ENCODE peak calls at places on chromosomes 2 and 18, in four cellular contexts. One of them, this sample, is unnamed.

GRCh38 chr2:183229386-183229785 is 105.1 kb downstream of the NUP35 start:
- DNase-seq in cardiac muscle cell: no peak
- DNase-seq in brain microvascular endothelial cell: peak; percentile 49
- DNase-seq in left ventricle myocardium inferior: no peak
- DNase-seq in this sample: no peak

GRCh38 chr2:71602115-71602495 is 148.7 kb downstream of the DYSF start:
- DNase-seq in cardiac muscle cell: no peak
- DNase-seq in brain microvascular endothelial cell: no peak
- DNase-seq in left ventricle myocardium inferior: peak; percentile 3
- DNase-seq in this sample: no peak

GRCh38 chr2:180705122-180705521 is 275.3 kb upstream of the UBE2E3 start:
- DNase-seq in cardiac muscle cell: peak; percentile 31
- DNase-seq in brain microvascular endothelial cell: no peak
- DNase-seq in left ventricle myocardium inferior: no peak
- DNase-seq in this sample: no peak

GRCh38 chr2:199409705-199410104 is 48.0 kb downstream of the SATB2 start:
- DNase-seq in cardiac muscle cell: no peak
- DNase-seq in brain microvascular endothelial cell: no peak
- DNase-seq in left ventricle myocardium inferior: no peak
- DNase-seq in this sample: no peak

GRCh38 chr2:44715671-44716077 is 225.8 kb upstream of the SIX3 start:
- DNase-seq in cardiac muscle cell: peak; percentile 53
- DNase-seq in brain microvascular endothelial cell: peak; percentile 57
- DNase-seq in left ventricle myocardium inferior: no peak
- DNase-seq in this sample: peak; percentile 60

GRCh38 chr18:3604626-3605408 is 154.8 kb downstream of the TGIF1 start:
- DNase-seq in cardiac muscle cell: peak; percentile 96
- DNase-seq in brain microvascular endothelial cell: peak; percentile 85
- DNase-seq in left ventricle myocardium inferior: no peak
- DNase-seq in this sample: no peak

GRCh38 chr2:85409719-85410583 is at the start of gene CAPG:
- DNase-seq in cardiac muscle cell: no peak
- DNase-seq in brain microvascular endothelial cell: no peak
- DNase-seq in left ventricle myocardium inferior: peak; percentile 50
- DNase-seq in this sample: no peak

GRCh38 chr2:29196792-29197788 is 81.9 kb downstream of the CLIP4 start:
- DNase-seq in cardiac muscle cell: peak; percentile 69
- DNase-seq in brain microvascular endothelial cell: peak; percentile 47
- DNase-seq in left ventricle myocardium inferior: peak; percentile 53
- DNase-seq in this sample: peak; percentile 47

GRCh38 chr2:101302016-101302415 is 6.5 kb downstream of the RNF149 start:
- DNase-seq in cardiac muscle cell: no peak
- DNase-seq in brain microvascular endothelial cell: no peak
- DNase-seq in left ventricle myocardium inferior: no peak
- DNase-seq in this sample: no peak

GRCh38 chr18:48826806-48827205 is 124.0 kb downstream of the SMAD7 start:
- DNase-seq in cardiac muscle cell: no peak
- DNase-seq in brain microvascular endothelial cell: no peak
- DNase-seq in left ventricle myocardium inferior: no peak
- DNase-seq in this sample: no peak

GRCh38 chr18:1394966-1395365 is 490.3 kb downstream of the ADCYAP1 start:
- DNase-seq in cardiac muscle cell: no peak
- DNase-seq in brain microvascular endothelial cell: no peak
- DNase-seq in left ventricle myocardium inferior: no peak
- DNase-seq in this sample: no peak

GRCh38 chr2:47016172-47016913 is 100.7 kb upstream of the MCFD2 start:
- DNase-seq in cardiac muscle cell: peak; percentile 30
- DNase-seq in brain microvascular endothelial cell: peak; percentile 84
- DNase-seq in left ventricle myocardium inferior: no peak
- DNase-seq in this sample: no peak

GRCh38 chr2:167114018-167114417 is 225.7 kb downstream of the XIRP2 start:
- DNase-seq in cardiac muscle cell: no peak
- DNase-seq in brain microvascular endothelial cell: peak; percentile 55
- DNase-seq in left ventricle myocardium inferior: no peak
- DNase-seq in this sample: no peak

GRCh38 chr2:30201990-30202389 is 29.3 kb upstream of the LBH start:
- DNase-seq in cardiac muscle cell: peak; percentile 48
- DNase-seq in brain microvascular endothelial cell: no peak
- DNase-seq in left ventricle myocardium inferior: peak; percentile 57
- DNase-seq in this sample: no peak

GRCh38 chr18:7584646-7585271 is 17.6 kb downstream of the PTPRM start:
- DNase-seq in cardiac muscle cell: peak; percentile 33
- DNase-seq in brain microvascular endothelial cell: no peak
- DNase-seq in left ventricle myocardium inferior: no peak
- DNase-seq in this sample: no peak

GRCh38 chr2:3257842-3258241 is 119.8 kb downstream of the EIPR1 start:
- DNase-seq in cardiac muscle cell: no peak
- DNase-seq in brain microvascular endothelial cell: no peak
- DNase-seq in left ventricle myocardium inferior: no peak
- DNase-seq in this sample: no peak

GRCh38 chr2:106745468-106745867 is 140.5 kb downstream of the ST6GAL2 start:
- DNase-seq in cardiac muscle cell: peak; percentile 5
- DNase-seq in brain microvascular endothelial cell: no peak
- DNase-seq in left ventricle myocardium inferior: no peak
- DNase-seq in this sample: no peak

GRCh38 chr18:55079481-55080350 is 120.5 kb upstream of the CCDC68 start:
- DNase-seq in cardiac muscle cell: no peak
- DNase-seq in brain microvascular endothelial cell: no peak
- DNase-seq in left ventricle myocardium inferior: no peak
- DNase-seq in this sample: no peak

GRCh38 chr2:231890896-231891513 is 35.2 kb downstream of the NPPC start:
- DNase-seq in cardiac muscle cell: no peak
- DNase-seq in brain microvascular endothelial cell: no peak
- DNase-seq in left ventricle myocardium inferior: no peak
- DNase-seq in this sample: no peak

GRCh38 chr2:101150306-101151140 is 659 bp downstream of the TBC1D8 start:
- DNase-seq in cardiac muscle cell: peak; percentile 13
- DNase-seq in brain microvascular endothelial cell: no peak
- DNase-seq in left ventricle myocardium inferior: peak; percentile 34
- DNase-seq in this sample: no peak

GRCh38 chr2:19435815-19436214 is 77.4 kb upstream of the OSR1 start:
- DNase-seq in cardiac muscle cell: peak; percentile 35
- DNase-seq in brain microvascular endothelial cell: no peak
- DNase-seq in left ventricle myocardium inferior: no peak
- DNase-seq in this sample: no peak

GRCh38 chr2:98454500-98455235 is 10.0 kb downstream of the INPP4A start:
- DNase-seq in cardiac muscle cell: peak; percentile 30
- DNase-seq in brain microvascular endothelial cell: no peak
- DNase-seq in left ventricle myocardium inferior: no peak
- DNase-seq in this sample: no peak

GRCh38 chr2:17610521-17610920 is 70.0 kb downstream of the VSNL1 start:
- DNase-seq in cardiac muscle cell: peak; percentile 61
- DNase-seq in brain microvascular endothelial cell: peak; percentile 82
- DNase-seq in left ventricle myocardium inferior: peak; percentile 48
- DNase-seq in this sample: no peak

GRCh38 chr2:18413794-18414396 is 146.6 kb downstream of the RDH14 start:
- DNase-seq in cardiac muscle cell: peak; percentile 87
- DNase-seq in brain microvascular endothelial cell: peak; percentile 84
- DNase-seq in left ventricle myocardium inferior: no peak
- DNase-seq in this sample: no peak

DNA sequence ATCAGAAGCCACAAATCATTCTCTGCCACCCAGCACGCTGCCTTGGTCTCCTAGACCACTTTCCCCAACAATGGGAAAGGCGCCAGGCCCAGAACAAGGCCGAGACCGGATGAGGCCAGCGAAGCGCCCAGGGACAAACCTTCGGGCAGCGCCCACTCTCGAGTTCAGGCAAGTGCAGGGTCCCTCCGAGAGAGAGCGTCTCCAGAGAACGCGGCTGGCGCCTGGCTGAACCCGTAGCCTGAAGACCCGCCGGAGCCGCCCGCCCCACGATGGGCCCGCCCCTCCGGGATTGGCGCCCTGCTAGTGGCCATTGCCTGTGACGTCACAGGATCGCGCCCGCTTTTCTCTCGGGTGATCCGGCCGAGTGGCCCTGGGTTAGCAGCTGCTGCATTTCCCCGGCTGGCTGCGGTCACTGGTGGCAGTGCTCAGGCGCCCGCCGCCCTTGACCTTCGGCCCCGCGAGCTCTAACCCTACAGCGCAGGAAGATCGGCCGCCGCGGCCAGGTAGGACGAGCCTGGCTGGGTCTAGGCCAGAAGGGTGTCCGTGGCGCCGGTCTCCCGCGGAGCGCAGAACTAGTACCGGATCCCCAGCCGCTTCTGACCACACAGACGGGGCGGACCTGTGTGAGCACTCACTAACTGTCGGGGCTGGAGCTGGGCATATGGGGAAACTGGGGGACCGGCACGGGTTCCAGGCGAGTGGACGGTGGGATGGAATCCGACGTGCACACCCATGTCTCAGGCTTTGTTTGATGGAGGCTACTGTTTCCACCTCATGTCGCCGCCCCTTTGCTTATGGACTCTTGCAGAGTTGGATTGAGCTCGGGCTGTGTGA is at the start of gene FAHD2A:
- DNase-seq in cardiac muscle cell: peak; percentile 93
- DNase-seq in brain microvascular endothelial cell: peak; percentile 91
- DNase-seq in left ventricle myocardium inferior: peak; percentile 98
- DNase-seq in this sample: peak; percentile 67
- H3K27ac ChIP-seq in cardiac muscle cell: peak within 1 kb of the TSS; percentile 85
- H3K27ac ChIP-seq in brain microvascular endothelial cell: peak within 1 kb of the TSS; percentile 61
- H3K27ac ChIP-seq in left ventricle myocardium inferior: peak within 1 kb of the TSS; percentile 85
- H3K27ac ChIP-seq in this sample: no peak within 1 kb of the TSS

GRCh38 chr2:207710814-207711740 is at the start of gene CCNYL1:
- DNase-seq in cardiac muscle cell: peak; percentile 100
- DNase-seq in brain microvascular endothelial cell: peak; percentile 99
- DNase-seq in left ventricle myocardium inferior: peak; percentile 99
- DNase-seq in this sample: peak; percentile 88
- H3K27ac ChIP-seq in cardiac muscle cell: peak within 1 kb of the TSS; percentile 88
- H3K27ac ChIP-seq in brain microvascular endothelial cell: peak within 1 kb of the TSS; percentile 67
- H3K27ac ChIP-seq in left ventricle myocardium inferior: peak within 1 kb of the TSS; percentile 96
- H3K27ac ChIP-seq in this sample: no peak within 1 kb of the TSS

DNA sequence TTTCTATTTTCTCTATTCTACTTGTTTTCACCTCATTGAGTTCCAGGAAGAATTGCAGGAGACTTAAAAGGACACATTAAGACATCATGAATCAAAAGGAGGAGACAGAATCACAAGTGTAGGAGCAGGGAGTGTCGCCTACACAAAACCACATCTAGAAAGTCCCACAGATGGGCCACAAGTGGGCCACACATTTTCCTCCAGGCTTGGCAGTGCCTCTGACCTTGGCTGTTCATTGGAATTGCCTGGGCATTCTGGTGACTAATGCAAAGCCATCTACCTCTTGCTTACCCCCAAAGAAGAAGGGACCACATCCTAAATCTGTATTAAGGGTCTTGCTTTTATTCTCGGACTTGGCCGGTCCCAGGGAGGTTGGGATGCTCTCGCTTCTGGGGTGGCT is 103.6 kb downstream of the KLHL29 start:
- DNase-seq in cardiac muscle cell: no peak
- DNase-seq in brain microvascular endothelial cell: no peak
- DNase-seq in left ventricle myocardium inferior: no peak
- DNase-seq in this sample: no peak
- H3K27ac ChIP-seq in cardiac muscle cell: no peak overlapping the region
- H3K27ac ChIP-seq in brain microvascular endothelial cell: no peak overlapping the region
- H3K27ac ChIP-seq in left ventricle myocardium inferior: no peak overlapping the region
- H3K27ac ChIP-seq in this sample: no peak overlapping the region

DNA sequence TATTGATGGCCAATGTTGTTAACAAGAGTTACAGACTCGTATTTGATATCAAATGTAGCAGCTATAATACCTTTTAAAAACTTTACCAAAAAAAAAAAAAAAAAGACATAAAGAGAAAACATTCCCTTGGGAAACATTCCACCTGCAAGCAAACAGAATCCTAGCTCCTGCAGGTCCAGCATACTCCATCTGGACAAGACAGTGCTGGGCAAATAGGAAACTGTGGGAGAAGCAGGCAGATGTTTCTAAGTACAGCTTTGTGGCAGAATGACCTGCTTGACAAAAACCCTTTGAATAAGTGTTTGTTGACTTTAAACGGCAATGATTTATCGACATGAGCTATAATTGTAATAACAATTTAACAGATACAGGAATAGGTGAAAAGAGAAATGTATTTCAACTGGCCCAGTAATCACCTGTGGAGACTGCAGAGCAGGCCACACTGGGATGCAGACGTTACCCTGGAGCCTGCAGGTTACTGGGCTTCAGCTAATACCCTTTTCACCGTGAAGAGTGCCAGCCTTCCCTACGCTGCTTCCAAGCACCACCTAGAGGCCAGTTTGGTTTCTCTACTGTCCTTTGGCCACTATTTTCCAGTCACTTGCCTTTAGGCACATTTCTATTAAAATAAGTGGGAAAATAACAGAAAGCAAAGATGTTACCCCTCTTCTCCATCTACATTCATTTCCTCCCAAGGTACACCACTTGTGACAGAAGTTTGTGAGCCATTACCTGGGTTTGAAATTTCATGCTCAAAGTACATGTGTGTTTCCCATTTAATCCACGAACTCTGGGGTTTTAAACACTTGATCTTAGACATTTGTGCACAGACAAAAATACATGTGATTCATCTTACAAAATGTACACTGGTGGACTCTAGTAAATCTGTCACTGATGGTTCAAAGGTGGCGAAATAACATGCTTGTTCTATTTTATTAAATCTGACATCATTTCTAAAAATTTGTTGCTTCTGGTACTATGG is 96.9 kb upstream of the ZNF397 start:
- DNase-seq in cardiac muscle cell: peak; percentile 72
- DNase-seq in brain microvascular endothelial cell: peak; percentile 54
- DNase-seq in left ventricle myocardium inferior: no peak
- DNase-seq in this sample: no peak
- H3K27ac ChIP-seq in cardiac muscle cell: no peak overlapping the region
- H3K27ac ChIP-seq in brain microvascular endothelial cell: no peak overlapping the region
- H3K27ac ChIP-seq in left ventricle myocardium inferior: peak overlapping the region; percentile 21
- H3K27ac ChIP-seq in this sample: no peak overlapping the region

GRCh38 chr18:74473976-74474375 is 16.9 kb upstream of the DIPK1C start:
- DNase-seq in cardiac muscle cell: no peak
- DNase-seq in brain microvascular endothelial cell: no peak
- DNase-seq in left ventricle myocardium inferior: no peak
- DNase-seq in this sample: no peak

GRCh38 chr18:74477771-74478170 is 18.4 kb upstream of the CNDP2 start:
- DNase-seq in cardiac muscle cell: no peak
- DNase-seq in brain microvascular endothelial cell: no peak
- DNase-seq in left ventricle myocardium inferior: no peak
- DNase-seq in this sample: no peak

GRCh38 chr18:74468547-74469014 is 11.5 kb upstream of the DIPK1C start:
- DNase-seq in cardiac muscle cell: peak; percentile 82
- DNase-seq in brain microvascular endothelial cell: no peak
- DNase-seq in left ventricle myocardium inferior: no peak
- DNase-seq in this sample: no peak

GRCh38 chr18:74476154-74476553 is 19.0 kb upstream of the DIPK1C start:
- DNase-seq in cardiac muscle cell: peak; percentile 49
- DNase-seq in brain microvascular endothelial cell: peak; percentile 19
- DNase-seq in left ventricle myocardium inferior: peak; percentile 42
- DNase-seq in this sample: no peak

GRCh38 chr18:74472312-74472711 is 15.2 kb upstream of the DIPK1C start:
- DNase-seq in cardiac muscle cell: peak; percentile 27
- DNase-seq in brain microvascular endothelial cell: no peak
- DNase-seq in left ventricle myocardium inferior: no peak
- DNase-seq in this sample: no peak
- H3K27ac ChIP-seq in cardiac muscle cell: no peak overlapping the region
- H3K27ac ChIP-seq in brain microvascular endothelial cell: no peak overlapping the region
- H3K27ac ChIP-seq in left ventricle myocardium inferior: peak overlapping the region; percentile 31
- H3K27ac ChIP-seq in this sample: no peak overlapping the region

DNA sequence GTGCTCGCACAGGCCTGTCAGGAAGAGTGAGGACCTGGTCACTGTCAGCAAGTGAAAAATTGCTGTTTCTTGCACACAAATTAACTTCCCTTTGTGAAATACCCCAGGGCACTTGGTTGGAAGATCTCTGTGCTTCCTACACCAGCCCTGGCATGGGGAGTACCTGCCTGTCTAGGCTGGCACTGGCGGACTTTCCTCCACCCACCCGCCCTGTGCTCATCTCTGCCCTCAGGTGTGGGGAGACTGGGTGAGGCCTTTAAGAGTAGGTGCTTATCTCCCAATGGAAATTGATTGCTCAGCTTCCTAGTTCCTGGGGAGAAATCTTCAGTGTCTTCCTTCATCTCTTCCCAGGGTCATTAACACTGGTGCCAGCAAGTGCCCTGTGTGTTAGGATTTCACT is 42.1 kb downstream of the IMPA2 start:
- DNase-seq in cardiac muscle cell: no peak
- DNase-seq in brain microvascular endothelial cell: no peak
- DNase-seq in left ventricle myocardium inferior: no peak
- DNase-seq in this sample: no peak
- H3K27ac ChIP-seq in cardiac muscle cell: no peak overlapping the region
- H3K27ac ChIP-seq in brain microvascular endothelial cell: no peak overlapping the region
- H3K27ac ChIP-seq in left ventricle myocardium inferior: no peak overlapping the region
- H3K27ac ChIP-seq in this sample: no peak overlapping the region

This sample was measured in iPS DF 6.9.